ENCODE peak calls at places on chromosomes 1 and 21, in nine cellular contexts. One of them, this sample, is unnamed.

GRCh38 chr1:118984990-118985608 is 3.0 kb downstream of the TBX15 start:
- DNase-seq in activated B cell treated with CpG ODN at 0.5 μM for 24 hours: no peak
- DNase-seq in astrocyte of the spinal cord: no peak
- DNase-seq in lung: no peak
- DNase-seq in MM.1S: no peak
- DNase-seq in fibroblast of the aortic adventitia: no peak
- DNase-seq in GM06990: no peak
- DNase-seq in progenitor cell of endocrine pancreas: no peak
- DNase-seq in GM23338: peak
- DNase-seq in this sample: no peak

GRCh38 chr1:221714227-221715116 is 27.4 kb downstream of the DUSP10 start:
- DNase-seq in activated B cell treated with CpG ODN at 0.5 μM for 24 hours: no peak
- DNase-seq in astrocyte of the spinal cord: no peak
- DNase-seq in lung: no peak
- DNase-seq in MM.1S: no peak
- DNase-seq in fibroblast of the aortic adventitia: no peak
- DNase-seq in GM06990: no peak
- DNase-seq in progenitor cell of endocrine pancreas: no peak
- DNase-seq in GM23338: peak
- DNase-seq in this sample: no peak

GRCh38 chr1:2174348-2175054 is 20.1 kb downstream of the FAAP20 start:
- DNase-seq in activated B cell treated with CpG ODN at 0.5 μM for 24 hours: peak
- DNase-seq in astrocyte of the spinal cord: peak
- DNase-seq in lung: no peak
- DNase-seq in MM.1S: peak
- DNase-seq in fibroblast of the aortic adventitia: peak
- DNase-seq in GM06990: no peak
- DNase-seq in progenitor cell of endocrine pancreas: peak
- DNase-seq in GM23338: peak
- DNase-seq in this sample: no peak

GRCh38 chr1:235402457-235403200 is 35.4 kb downstream of the TBCE start:
- DNase-seq in activated B cell treated with CpG ODN at 0.5 μM for 24 hours: no peak
- DNase-seq in astrocyte of the spinal cord: no peak
- DNase-seq in lung: no peak
- DNase-seq in MM.1S: no peak
- DNase-seq in fibroblast of the aortic adventitia: no peak
- DNase-seq in GM06990: no peak
- DNase-seq in progenitor cell of endocrine pancreas: no peak
- DNase-seq in GM23338: no peak
- DNase-seq in this sample: no peak

GRCh38 chr1:153587314-153587713 is 21.7 kb upstream of the S100A2 start:
- DNase-seq in activated B cell treated with CpG ODN at 0.5 μM for 24 hours: no peak
- DNase-seq in astrocyte of the spinal cord: no peak
- DNase-seq in lung: no peak
- DNase-seq in MM.1S: no peak
- DNase-seq in fibroblast of the aortic adventitia: no peak
- DNase-seq in GM06990: no peak
- DNase-seq in progenitor cell of endocrine pancreas: no peak
- DNase-seq in GM23338: no peak
- DNase-seq in this sample: no peak

GRCh38 chr1:231734417-231734816 is 107.8 kb downstream of the DISC1 start:
- DNase-seq in activated B cell treated with CpG ODN at 0.5 μM for 24 hours: no peak
- DNase-seq in astrocyte of the spinal cord: no peak
- DNase-seq in lung: no peak
- DNase-seq in MM.1S: no peak
- DNase-seq in fibroblast of the aortic adventitia: no peak
- DNase-seq in GM06990: no peak
- DNase-seq in progenitor cell of endocrine pancreas: no peak
- DNase-seq in GM23338: no peak
- DNase-seq in this sample: no peak

GRCh38 chr1:97170296-97170695 is 448.7 kb downstream of the PTBP2 start:
- DNase-seq in activated B cell treated with CpG ODN at 0.5 μM for 24 hours: no peak
- DNase-seq in astrocyte of the spinal cord: no peak
- DNase-seq in lung: no peak
- DNase-seq in MM.1S: no peak
- DNase-seq in fibroblast of the aortic adventitia: no peak
- DNase-seq in GM06990: no peak
- DNase-seq in progenitor cell of endocrine pancreas: no peak
- DNase-seq in GM23338: no peak
- DNase-seq in this sample: no peak

GRCh38 chr1:247210062-247210385 is 38.2 kb upstream of the ZNF124 start:
- DNase-seq in activated B cell treated with CpG ODN at 0.5 μM for 24 hours: no peak
- DNase-seq in astrocyte of the spinal cord: peak
- DNase-seq in lung: no peak
- DNase-seq in MM.1S: no peak
- DNase-seq in fibroblast of the aortic adventitia: peak
- DNase-seq in GM06990: no peak
- DNase-seq in progenitor cell of endocrine pancreas: no peak
- DNase-seq in GM23338: no peak
- DNase-seq in this sample: no peak

GRCh38 chr1:83520797-83521196 is 478.1 kb downstream of the TTLL7 start:
- DNase-seq in activated B cell treated with CpG ODN at 0.5 μM for 24 hours: no peak
- DNase-seq in astrocyte of the spinal cord: no peak
- DNase-seq in lung: no peak
- DNase-seq in MM.1S: no peak
- DNase-seq in fibroblast of the aortic adventitia: no peak
- DNase-seq in GM06990: no peak
- DNase-seq in progenitor cell of endocrine pancreas: no peak
- DNase-seq in GM23338: no peak
- DNase-seq in this sample: no peak

GRCh38 chr1:8471451-8471850 is 153.5 kb downstream of the SLC45A1 start:
- DNase-seq in activated B cell treated with CpG ODN at 0.5 μM for 24 hours: no peak
- DNase-seq in astrocyte of the spinal cord: no peak
- DNase-seq in lung: no peak
- DNase-seq in MM.1S: no peak
- DNase-seq in fibroblast of the aortic adventitia: no peak
- DNase-seq in GM06990: no peak
- DNase-seq in progenitor cell of endocrine pancreas: no peak
- DNase-seq in GM23338: no peak
- DNase-seq in this sample: no peak

GRCh38 chr21:15058718-15059316 is 6.0 kb downstream of the NRIP1 start:
- DNase-seq in activated B cell treated with CpG ODN at 0.5 μM for 24 hours: no peak
- DNase-seq in astrocyte of the spinal cord: peak
- DNase-seq in lung: no peak
- DNase-seq in MM.1S: peak
- DNase-seq in fibroblast of the aortic adventitia: peak
- DNase-seq in GM06990: no peak
- DNase-seq in progenitor cell of endocrine pancreas: no peak
- DNase-seq in GM23338: peak
- DNase-seq in this sample: no peak

GRCh38 chr1:89919174-89919573 is 75.7 kb upstream of the ZNF326 start:
- DNase-seq in activated B cell treated with CpG ODN at 0.5 μM for 24 hours: no peak
- DNase-seq in astrocyte of the spinal cord: no peak
- DNase-seq in lung: no peak
- DNase-seq in MM.1S: no peak
- DNase-seq in fibroblast of the aortic adventitia: no peak
- DNase-seq in GM06990: no peak
- DNase-seq in progenitor cell of endocrine pancreas: no peak
- DNase-seq in GM23338: no peak
- DNase-seq in this sample: no peak

GRCh38 chr1:228394571-228395394 is 11.9 kb downstream of the TRIM11 start:
- DNase-seq in activated B cell treated with CpG ODN at 0.5 μM for 24 hours: peak
- DNase-seq in astrocyte of the spinal cord: no peak
- DNase-seq in lung: no peak
- DNase-seq in MM.1S: no peak
- DNase-seq in fibroblast of the aortic adventitia: no peak
- DNase-seq in GM06990: no peak
- DNase-seq in progenitor cell of endocrine pancreas: no peak
- DNase-seq in GM23338: no peak
- DNase-seq in this sample: no peak

GRCh38 chr1:17199267-17200044 is 5.5 kb upstream of the PADI1 start:
- DNase-seq in activated B cell treated with CpG ODN at 0.5 μM for 24 hours: peak
- DNase-seq in astrocyte of the spinal cord: peak
- DNase-seq in lung: no peak
- DNase-seq in MM.1S: no peak
- DNase-seq in fibroblast of the aortic adventitia: no peak
- DNase-seq in GM06990: no peak
- DNase-seq in progenitor cell of endocrine pancreas: no peak
- DNase-seq in GM23338: no peak
- DNase-seq in this sample: no peak

GRCh38 chr1:222441006-222441620 is 106.8 kb downstream of the HHIPL2 start:
- DNase-seq in activated B cell treated with CpG ODN at 0.5 μM for 24 hours: no peak
- DNase-seq in astrocyte of the spinal cord: no peak
- DNase-seq in lung: no peak
- DNase-seq in MM.1S: no peak
- DNase-seq in fibroblast of the aortic adventitia: peak
- DNase-seq in GM06990: no peak
- DNase-seq in progenitor cell of endocrine pancreas: no peak
- DNase-seq in GM23338: no peak
- DNase-seq in this sample: no peak

DNA sequence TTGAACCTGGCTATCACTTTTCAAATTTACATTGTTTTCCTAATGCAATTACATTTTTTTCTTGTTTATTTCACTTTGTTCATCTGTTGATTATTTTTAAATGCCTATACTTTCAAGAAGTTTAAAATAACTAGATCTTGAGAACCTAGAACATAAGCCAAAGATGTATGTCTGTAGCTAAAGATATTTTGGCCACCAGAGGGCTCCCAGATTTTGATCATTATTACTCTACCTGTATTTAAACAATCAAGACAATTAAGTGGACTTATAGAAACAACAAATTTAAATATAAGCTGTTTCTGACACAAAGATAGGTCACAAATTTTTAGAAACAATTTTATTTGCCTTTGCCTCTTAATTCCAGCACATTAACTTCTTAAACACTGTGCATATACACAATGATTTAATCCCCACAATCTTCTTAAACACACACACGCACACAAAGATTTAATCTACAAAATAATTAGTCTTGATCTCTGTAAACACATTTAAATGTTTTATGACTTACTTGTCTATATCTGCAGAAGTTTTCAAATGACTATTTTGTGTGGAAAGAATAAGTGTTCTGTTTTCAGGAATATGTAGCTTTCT is 380.0 kb downstream of the DSCAM start:
- DNase-seq in activated B cell treated with CpG ODN at 0.5 μM for 24 hours: no peak
- DNase-seq in astrocyte of the spinal cord: peak
- DNase-seq in lung: no peak
- DNase-seq in MM.1S: peak
- DNase-seq in fibroblast of the aortic adventitia: no peak
- DNase-seq in GM06990: no peak
- DNase-seq in progenitor cell of endocrine pancreas: no peak
- DNase-seq in GM23338: peak
- DNase-seq in this sample: no peak
- TF ChIP-seq CTCF in activated B cell treated with CpG ODN at 0.5 μM for 24 hours: no peak
- TF ChIP-seq CTCF in astrocyte of the spinal cord: peak
- TF ChIP-seq CTCF in lung: peak
- TF ChIP-seq CTCF in MM.1S: peak
- TF ChIP-seq CTCF in fibroblast of the aortic adventitia: no peak
- TF ChIP-seq CTCF in GM06990: no peak
- TF ChIP-seq CTCF in progenitor cell of endocrine pancreas: peak
- TF ChIP-seq CTCF in GM23338: no peak
- TF ChIP-seq CTCF in this sample: no peak

GRCh38 chr1:12422488-12422887 is 192.7 kb downstream of the VPS13D start:
- DNase-seq in activated B cell treated with CpG ODN at 0.5 μM for 24 hours: no peak
- DNase-seq in astrocyte of the spinal cord: no peak
- DNase-seq in lung: no peak
- DNase-seq in MM.1S: no peak
- DNase-seq in fibroblast of the aortic adventitia: no peak
- DNase-seq in GM06990: no peak
- DNase-seq in progenitor cell of endocrine pancreas: no peak
- DNase-seq in GM23338: peak
- DNase-seq in this sample: no peak
- TF ChIP-seq CTCF in activated B cell treated with CpG ODN at 0.5 μM for 24 hours: no peak
- TF ChIP-seq CTCF in astrocyte of the spinal cord: no peak
- TF ChIP-seq CTCF in lung: no peak
- TF ChIP-seq CTCF in MM.1S: no peak
- TF ChIP-seq CTCF in fibroblast of the aortic adventitia: no peak
- TF ChIP-seq CTCF in GM06990: peak
- TF ChIP-seq CTCF in progenitor cell of endocrine pancreas: no peak
- TF ChIP-seq CTCF in GM23338: no peak
- TF ChIP-seq CTCF in this sample: no peak

DNA sequence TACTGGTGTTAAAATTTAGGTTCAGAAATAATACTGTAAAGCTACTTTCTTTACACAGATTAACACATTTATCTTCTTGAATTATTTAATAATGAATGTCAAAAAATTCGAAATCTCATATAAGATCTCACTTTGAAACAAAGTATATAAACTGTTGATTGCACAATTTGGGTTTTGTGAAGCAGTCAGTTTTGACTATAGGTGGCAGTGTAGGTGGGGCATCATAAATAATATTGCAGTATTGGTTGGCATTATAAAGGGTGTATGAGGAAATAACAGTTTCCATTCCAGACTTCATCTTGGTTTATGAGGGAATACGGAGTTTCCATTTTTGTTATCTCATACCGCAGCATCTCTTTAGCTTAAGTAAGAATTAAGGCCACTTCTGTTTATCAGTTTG is 49.9 kb downstream of the SUCO start:
- DNase-seq in activated B cell treated with CpG ODN at 0.5 μM for 24 hours: no peak
- DNase-seq in astrocyte of the spinal cord: no peak
- DNase-seq in lung: no peak
- DNase-seq in MM.1S: no peak
- DNase-seq in fibroblast of the aortic adventitia: no peak
- DNase-seq in GM06990: no peak
- DNase-seq in progenitor cell of endocrine pancreas: no peak
- DNase-seq in GM23338: no peak
- DNase-seq in this sample: no peak
- TF ChIP-seq CTCF in activated B cell treated with CpG ODN at 0.5 μM for 24 hours: no peak
- TF ChIP-seq CTCF in astrocyte of the spinal cord: no peak
- TF ChIP-seq CTCF in lung: no peak
- TF ChIP-seq CTCF in MM.1S: no peak
- TF ChIP-seq CTCF in fibroblast of the aortic adventitia: no peak
- TF ChIP-seq CTCF in GM06990: no peak
- TF ChIP-seq CTCF in progenitor cell of endocrine pancreas: no peak
- TF ChIP-seq CTCF in GM23338: no peak
- TF ChIP-seq CTCF in this sample: no peak

GRCh38 chr1:206463137-206463536 is 7.1 kb upstream of the IKBKE start:
- DNase-seq in activated B cell treated with CpG ODN at 0.5 μM for 24 hours: no peak
- DNase-seq in astrocyte of the spinal cord: no peak
- DNase-seq in lung: no peak
- DNase-seq in MM.1S: peak
- DNase-seq in fibroblast of the aortic adventitia: no peak
- DNase-seq in GM06990: no peak
- DNase-seq in progenitor cell of endocrine pancreas: no peak
- DNase-seq in GM23338: no peak
- DNase-seq in this sample: no peak

GRCh38 chr1:206459703-206460102 is 10.6 kb upstream of the IKBKE start:
- DNase-seq in activated B cell treated with CpG ODN at 0.5 μM for 24 hours: no peak
- DNase-seq in astrocyte of the spinal cord: no peak
- DNase-seq in lung: no peak
- DNase-seq in MM.1S: no peak
- DNase-seq in fibroblast of the aortic adventitia: no peak
- DNase-seq in GM06990: no peak
- DNase-seq in progenitor cell of endocrine pancreas: no peak
- DNase-seq in GM23338: no peak
- DNase-seq in this sample: no peak

GRCh38 chr1:206463911-206464310 is 6.4 kb upstream of the IKBKE start:
- DNase-seq in activated B cell treated with CpG ODN at 0.5 μM for 24 hours: no peak
- DNase-seq in astrocyte of the spinal cord: no peak
- DNase-seq in lung: no peak
- DNase-seq in MM.1S: no peak
- DNase-seq in fibroblast of the aortic adventitia: no peak
- DNase-seq in GM06990: no peak
- DNase-seq in progenitor cell of endocrine pancreas: no peak
- DNase-seq in GM23338: no peak
- DNase-seq in this sample: no peak

GRCh38 chr1:206460846-206461426 is 9.3 kb upstream of the IKBKE start:
- DNase-seq in activated B cell treated with CpG ODN at 0.5 μM for 24 hours: no peak
- DNase-seq in astrocyte of the spinal cord: no peak
- DNase-seq in lung: no peak
- DNase-seq in MM.1S: no peak
- DNase-seq in fibroblast of the aortic adventitia: no peak
- DNase-seq in GM06990: no peak
- DNase-seq in progenitor cell of endocrine pancreas: no peak
- DNase-seq in GM23338: no peak
- DNase-seq in this sample: no peak

GRCh38 chr1:206461602-206462455 is 8.4 kb upstream of the IKBKE start:
- DNase-seq in activated B cell treated with CpG ODN at 0.5 μM for 24 hours: no peak
- DNase-seq in astrocyte of the spinal cord: peak
- DNase-seq in lung: peak
- DNase-seq in MM.1S: peak
- DNase-seq in fibroblast of the aortic adventitia: peak
- DNase-seq in GM06990: no peak
- DNase-seq in progenitor cell of endocrine pancreas: peak
- DNase-seq in GM23338: peak
- DNase-seq in this sample: peak
- TF ChIP-seq CTCF in activated B cell treated with CpG ODN at 0.5 μM for 24 hours: no peak
- TF ChIP-seq CTCF in astrocyte of the spinal cord: peak
- TF ChIP-seq CTCF in lung: peak
- TF ChIP-seq CTCF in MM.1S: peak
- TF ChIP-seq CTCF in fibroblast of the aortic adventitia: peak
- TF ChIP-seq CTCF in GM06990: peak
- TF ChIP-seq CTCF in progenitor cell of endocrine pancreas: peak
- TF ChIP-seq CTCF in GM23338: peak
- TF ChIP-seq CTCF in this sample: peak

This sample was measured in natural killer cell.